ENCODE peak calls at places on chromosomes 12 and 14, in nine cellular contexts. One of them, this sample, is unnamed. For H3K4me1 and H3K27me3, the result is how much of the 10 kb centered on the place peaks cover.

GRCh38 chr14:106414464-106414863 is 888.1 kb downstream of the TMEM121 start:
- DNase-seq in CD8-positive, alpha-beta memory T cell: no peak
- DNase-seq in upper lobe of right lung: no peak
- DNase-seq in left lung: no peak
- DNase-seq in IMR-90: no peak
- DNase-seq in cardiac muscle cell: no peak
- DNase-seq in tibial artery: no peak
- DNase-seq in tibial nerve: no peak
- DNase-seq in NT2/D1: no peak
- DNase-seq in this sample: no peak

GRCh38 chr14:76872796-76873432 is 46.7 kb downstream of the LRRC74A start:
- DNase-seq in left lung: peak
- DNase-seq in CD8-positive, alpha-beta memory T cell: peak
- DNase-seq in tibial nerve: peak
- DNase-seq in NT2/D1: peak
- DNase-seq in upper lobe of right lung: peak
- DNase-seq in tibial artery: no peak
- DNase-seq in cardiac muscle cell: peak
- DNase-seq in IMR-90: peak
- DNase-seq in this sample: peak

GRCh38 chr12:109726511-109727038 is 12.9 kb downstream of the FAM222A start:
- DNase-seq in NT2/D1: no peak
- DNase-seq in tibial nerve: peak
- DNase-seq in IMR-90: no peak
- DNase-seq in left lung: peak
- DNase-seq in cardiac muscle cell: no peak
- DNase-seq in CD8-positive, alpha-beta memory T cell: no peak
- DNase-seq in upper lobe of right lung: peak
- DNase-seq in tibial artery: peak
- DNase-seq in this sample: peak

GRCh38 chr12:89951050-89951693 is 242.5 kb upstream of the ATP2B1 start:
- DNase-seq in NT2/D1: no peak
- DNase-seq in tibial artery: no peak
- DNase-seq in CD8-positive, alpha-beta memory T cell: no peak
- DNase-seq in cardiac muscle cell: no peak
- DNase-seq in tibial nerve: no peak
- DNase-seq in IMR-90: peak
- DNase-seq in upper lobe of right lung: no peak
- DNase-seq in left lung: no peak
- DNase-seq in this sample: no peak

GRCh38 chr12:10015450-10015849 is 5.0 kb downstream of the CLEC12B start:
- DNase-seq in cardiac muscle cell: no peak
- DNase-seq in tibial artery: no peak
- DNase-seq in IMR-90: no peak
- DNase-seq in upper lobe of right lung: no peak
- DNase-seq in tibial nerve: no peak
- DNase-seq in NT2/D1: no peak
- DNase-seq in left lung: no peak
- DNase-seq in CD8-positive, alpha-beta memory T cell: no peak
- DNase-seq in this sample: no peak

GRCh38 chr14:93086441-93087055 is 29.2 kb downstream of the ITPK1 start:
- DNase-seq in tibial artery: no peak
- DNase-seq in left lung: peak
- DNase-seq in CD8-positive, alpha-beta memory T cell: no peak
- DNase-seq in IMR-90: no peak
- DNase-seq in tibial nerve: no peak
- DNase-seq in NT2/D1: no peak
- DNase-seq in upper lobe of right lung: no peak
- DNase-seq in cardiac muscle cell: no peak
- DNase-seq in this sample: peak

GRCh38 chr12:66602483-66603143 is 76.3 kb downstream of the GRIP1 start:
- DNase-seq in cardiac muscle cell: no peak
- DNase-seq in IMR-90: no peak
- DNase-seq in CD8-positive, alpha-beta memory T cell: no peak
- DNase-seq in tibial nerve: no peak
- DNase-seq in NT2/D1: no peak
- DNase-seq in left lung: no peak
- DNase-seq in tibial artery: no peak
- DNase-seq in upper lobe of right lung: no peak
- DNase-seq in this sample: no peak

GRCh38 chr12:69015017-69015416 is 82.0 kb upstream of the CPM start:
- DNase-seq in tibial artery: no peak
- DNase-seq in upper lobe of right lung: no peak
- DNase-seq in cardiac muscle cell: no peak
- DNase-seq in left lung: no peak
- DNase-seq in tibial nerve: no peak
- DNase-seq in NT2/D1: no peak
- DNase-seq in CD8-positive, alpha-beta memory T cell: no peak
- DNase-seq in IMR-90: no peak
- DNase-seq in this sample: no peak

GRCh38 chr14:64324461-64325255 is 30.5 kb upstream of the ESR2 start:
- DNase-seq in NT2/D1: no peak
- DNase-seq in cardiac muscle cell: no peak
- DNase-seq in tibial artery: no peak
- DNase-seq in tibial nerve: no peak
- DNase-seq in CD8-positive, alpha-beta memory T cell: no peak
- DNase-seq in IMR-90: peak
- DNase-seq in upper lobe of right lung: no peak
- DNase-seq in left lung: no peak
- DNase-seq in this sample: no peak

GRCh38 chr14:51478241-51478640 is 173.5 kb upstream of the FRMD6 start:
- DNase-seq in left lung: no peak
- DNase-seq in CD8-positive, alpha-beta memory T cell: no peak
- DNase-seq in upper lobe of right lung: no peak
- DNase-seq in tibial nerve: no peak
- DNase-seq in cardiac muscle cell: no peak
- DNase-seq in tibial artery: no peak
- DNase-seq in NT2/D1: no peak
- DNase-seq in IMR-90: peak
- DNase-seq in this sample: no peak

GRCh38 chr14:44961151-44961729 is 507 bp downstream of the KLHL28 start:
- DNase-seq in tibial nerve: no peak
- DNase-seq in upper lobe of right lung: peak
- DNase-seq in left lung: peak
- DNase-seq in cardiac muscle cell: peak
- DNase-seq in IMR-90: peak
- DNase-seq in tibial artery: peak
- DNase-seq in NT2/D1: peak
- DNase-seq in CD8-positive, alpha-beta memory T cell: peak
- DNase-seq in this sample: peak

GRCh38 chr12:120231316-120232011 is 30.6 kb upstream of the RPLP0 start:
- DNase-seq in tibial artery: no peak
- DNase-seq in IMR-90: peak
- DNase-seq in left lung: peak
- DNase-seq in NT2/D1: peak
- DNase-seq in CD8-positive, alpha-beta memory T cell: peak
- DNase-seq in cardiac muscle cell: no peak
- DNase-seq in tibial nerve: no peak
- DNase-seq in upper lobe of right lung: no peak
- DNase-seq in this sample: no peak

GRCh38 chr12:120367924-120368788 is 808 bp downstream of the MSI1 start:
- DNase-seq in left lung: no peak
- DNase-seq in cardiac muscle cell: peak
- DNase-seq in CD8-positive, alpha-beta memory T cell: no peak
- DNase-seq in upper lobe of right lung: no peak
- DNase-seq in IMR-90: no peak
- DNase-seq in tibial artery: no peak
- DNase-seq in tibial nerve: no peak
- DNase-seq in NT2/D1: no peak
- DNase-seq in this sample: no peak

GRCh38 chr12:32106153-32106516 is 512 bp upstream of the BICD1 start:
- DNase-seq in CD8-positive, alpha-beta memory T cell: no peak
- DNase-seq in NT2/D1: no peak
- DNase-seq in tibial nerve: no peak
- DNase-seq in left lung: no peak
- DNase-seq in tibial artery: no peak
- DNase-seq in IMR-90: no peak
- DNase-seq in cardiac muscle cell: peak
- DNase-seq in upper lobe of right lung: no peak
- DNase-seq in this sample: no peak

GRCh38 chr12:19683178-19683927 is 244.1 kb downstream of the AEBP2 start:
- DNase-seq in upper lobe of right lung: no peak
- DNase-seq in CD8-positive, alpha-beta memory T cell: no peak
- DNase-seq in IMR-90: peak
- DNase-seq in NT2/D1: no peak
- DNase-seq in tibial nerve: no peak
- DNase-seq in tibial artery: no peak
- DNase-seq in left lung: no peak
- DNase-seq in cardiac muscle cell: no peak
- DNase-seq in this sample: no peak

GRCh38 chr12:77382096-77382742 is 316.9 kb upstream of the E2F7 start:
- DNase-seq in tibial artery: no peak
- DNase-seq in cardiac muscle cell: no peak
- DNase-seq in IMR-90: no peak
- DNase-seq in tibial nerve: no peak
- DNase-seq in left lung: no peak
- DNase-seq in CD8-positive, alpha-beta memory T cell: no peak
- DNase-seq in upper lobe of right lung: no peak
- DNase-seq in NT2/D1: no peak
- DNase-seq in this sample: no peak

GRCh38 chr14:72692678-72693077 is 201.2 kb downstream of the DPF3 start:
- DNase-seq in IMR-90: no peak
- DNase-seq in upper lobe of right lung: no peak
- DNase-seq in CD8-positive, alpha-beta memory T cell: no peak
- DNase-seq in tibial nerve: no peak
- DNase-seq in left lung: no peak
- DNase-seq in cardiac muscle cell: peak
- DNase-seq in NT2/D1: peak
- DNase-seq in tibial artery: no peak
- DNase-seq in this sample: peak

GRCh38 chr14:50038398-50039119 is 77.8 kb downstream of the VCPKMT start:
- DNase-seq in left lung: no peak
- DNase-seq in tibial artery: no peak
- DNase-seq in CD8-positive, alpha-beta memory T cell: no peak
- DNase-seq in cardiac muscle cell: peak
- DNase-seq in tibial nerve: no peak
- DNase-seq in IMR-90: peak
- DNase-seq in upper lobe of right lung: no peak
- DNase-seq in NT2/D1: no peak
- DNase-seq in this sample: no peak

GRCh38 chr12:26853303-26854027 is 20.5 kb upstream of the ITPR2 start:
- DNase-seq in IMR-90: peak
- DNase-seq in tibial artery: peak
- DNase-seq in NT2/D1: peak
- DNase-seq in tibial nerve: peak
- DNase-seq in left lung: peak
- DNase-seq in upper lobe of right lung: peak
- DNase-seq in cardiac muscle cell: peak
- DNase-seq in CD8-positive, alpha-beta memory T cell: peak
- DNase-seq in this sample: peak

GRCh38 chr12:41242613-41243012 is 54.5 kb downstream of the PDZRN4 start:
- DNase-seq in upper lobe of right lung: no peak
- DNase-seq in cardiac muscle cell: no peak
- DNase-seq in tibial artery: no peak
- DNase-seq in CD8-positive, alpha-beta memory T cell: no peak
- DNase-seq in tibial nerve: no peak
- DNase-seq in left lung: no peak
- DNase-seq in IMR-90: no peak
- DNase-seq in NT2/D1: no peak
- DNase-seq in this sample: no peak
- H3K4me1 ChIP-seq in upper lobe of right lung: under half
- H3K4me1 ChIP-seq in cardiac muscle cell: under half
- H3K4me1 ChIP-seq in tibial artery: under half
- H3K4me1 ChIP-seq in CD8-positive, alpha-beta memory T cell: under half
- H3K4me1 ChIP-seq in tibial nerve: under half
- H3K4me1 ChIP-seq in left lung: under half
- H3K4me1 ChIP-seq in IMR-90: under half
- H3K4me1 ChIP-seq in NT2/D1: under half
- H3K4me1 ChIP-seq in this sample: under half

DNA sequence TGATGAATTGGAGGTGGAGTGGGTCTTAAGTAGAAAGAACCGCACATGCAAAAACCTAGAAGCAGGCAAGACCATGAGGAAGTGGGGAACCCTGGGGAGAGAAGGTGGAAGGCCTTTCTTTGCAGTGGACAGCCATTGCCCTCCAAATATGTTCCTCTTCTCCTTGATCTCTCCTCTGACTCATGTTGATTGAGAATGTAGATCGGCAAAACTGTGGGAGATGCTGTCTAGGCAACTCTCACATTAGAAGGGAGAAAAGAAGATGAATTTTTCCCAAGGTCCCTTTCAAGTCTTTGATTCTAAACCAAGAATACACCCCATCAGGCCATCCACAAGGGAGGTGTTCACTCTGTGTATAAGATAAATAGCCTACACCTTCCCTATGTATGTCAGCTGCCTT is 257.5 kb downstream of the MSRB3 start:
- DNase-seq in IMR-90: peak
- DNase-seq in upper lobe of right lung: no peak
- DNase-seq in CD8-positive, alpha-beta memory T cell: no peak
- DNase-seq in NT2/D1: no peak
- DNase-seq in tibial artery: no peak
- DNase-seq in tibial nerve: no peak
- DNase-seq in left lung: no peak
- DNase-seq in cardiac muscle cell: no peak
- DNase-seq in this sample: no peak
- H3K4me3 ChIP-seq in IMR-90: no peak
- H3K4me3 ChIP-seq in upper lobe of right lung: no peak
- H3K4me3 ChIP-seq in CD8-positive, alpha-beta memory T cell: no peak
- H3K4me3 ChIP-seq in NT2/D1: no peak
- H3K4me3 ChIP-seq in tibial artery: no peak
- H3K4me3 ChIP-seq in tibial nerve: no peak
- H3K4me3 ChIP-seq in left lung: no peak
- H3K4me3 ChIP-seq in cardiac muscle cell: no peak
- H3K4me3 ChIP-seq in this sample: no peak

GRCh38 chr12:49543914-49544815 is 5.3 kb downstream of the KCNH3 start:
- DNase-seq in tibial nerve: no peak
- DNase-seq in left lung: peak
- DNase-seq in IMR-90: no peak
- DNase-seq in tibial artery: no peak
- DNase-seq in CD8-positive, alpha-beta memory T cell: no peak
- DNase-seq in cardiac muscle cell: peak
- DNase-seq in NT2/D1: no peak
- DNase-seq in upper lobe of right lung: peak
- DNase-seq in this sample: no peak
- H3K27me3 ChIP-seq in tibial nerve: half or more
- H3K27me3 ChIP-seq in left lung: half or more
- H3K27me3 ChIP-seq in IMR-90: half or more
- H3K27me3 ChIP-seq in tibial artery: under half
- H3K27me3 ChIP-seq in CD8-positive, alpha-beta memory T cell: under half
- H3K27me3 ChIP-seq in cardiac muscle cell: half or more
- H3K27me3 ChIP-seq in NT2/D1: under half
- H3K27me3 ChIP-seq in upper lobe of right lung: under half
- H3K27me3 ChIP-seq in this sample: under half

DNA sequence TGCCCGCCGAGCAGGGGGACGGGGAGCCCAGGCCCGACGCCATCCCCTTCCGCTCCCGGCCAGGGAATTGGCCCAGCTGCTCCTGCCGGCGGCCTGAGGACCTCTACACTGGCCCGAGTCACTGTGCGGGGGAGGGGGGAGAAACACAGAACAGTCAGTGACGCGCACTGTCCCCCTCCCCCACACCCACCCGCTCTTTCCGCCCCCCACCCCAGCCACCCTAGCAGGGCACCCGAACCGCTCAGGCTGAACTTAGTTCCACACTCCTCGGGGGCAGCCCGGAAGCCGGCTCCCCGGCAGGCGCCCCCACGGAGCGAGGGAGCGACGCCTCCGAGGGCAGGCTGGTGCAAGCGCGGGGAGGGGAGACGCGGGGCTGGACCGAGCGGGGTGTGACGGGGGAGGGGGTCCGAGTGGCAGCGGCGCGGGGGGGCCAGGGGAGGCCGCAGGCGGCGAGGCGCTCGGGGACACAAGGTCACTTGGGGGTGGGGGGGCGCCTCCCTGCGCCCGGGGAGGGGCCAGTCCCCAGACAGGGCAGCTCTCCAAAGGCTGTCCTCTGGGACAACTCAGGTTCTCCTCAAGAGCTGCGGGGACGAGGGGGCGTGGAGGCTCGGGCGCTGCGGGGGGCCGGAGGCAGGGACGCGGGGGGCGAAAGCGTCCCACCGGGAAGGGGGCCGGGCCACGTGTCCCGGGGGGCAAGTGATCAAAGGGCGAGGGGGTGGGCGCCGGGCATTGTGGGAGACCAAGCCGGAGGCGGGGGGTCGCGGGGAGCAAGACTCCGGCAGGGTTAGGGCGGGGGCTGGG is 648 bp downstream of the CHD4 start:
- DNase-seq in CD8-positive, alpha-beta memory T cell: peak
- DNase-seq in upper lobe of right lung: peak
- DNase-seq in cardiac muscle cell: peak
- DNase-seq in IMR-90: peak
- DNase-seq in tibial nerve: peak
- DNase-seq in left lung: peak
- DNase-seq in NT2/D1: no peak
- DNase-seq in tibial artery: peak
- DNase-seq in this sample: peak
- H3K4me1 ChIP-seq in CD8-positive, alpha-beta memory T cell: half or more
- H3K4me1 ChIP-seq in upper lobe of right lung: under half
- H3K4me1 ChIP-seq in cardiac muscle cell: under half
- H3K4me1 ChIP-seq in IMR-90: under half
- H3K4me1 ChIP-seq in tibial nerve: half or more
- H3K4me1 ChIP-seq in left lung: under half
- H3K4me1 ChIP-seq in NT2/D1: under half
- H3K4me1 ChIP-seq in tibial artery: half or more
- H3K4me1 ChIP-seq in this sample: under half

This sample was measured in right cardiac atrium.